ENCODE peak calls at places on chromosomes 2 and 18, in nine cellular contexts. M, B, W, G, X, Y, S, J and K are unnamed samples.

GRCh38 chr2:36287363-36288275 is 68.0 kb upstream of the CRIM1 start:
- DNase-seq in M (no peak), B (no peak), W (peak; percentile 35), G (peak; percentile 41), X (peak; percentile 81), Y (no peak), S (no peak), J (no peak), K (no peak)

GRCh38 chr18:35136248-35136647 is 95.0 kb downstream of the MAPRE2 start:
- DNase-seq in M (no peak), B (no peak), W (no peak), G (no peak), X (no peak), Y (no peak), S (no peak), J (no peak), K (no peak)

GRCh38 chr18:61797691-61798590 is 94.9 kb downstream of the RNF152 start:
- DNase-seq in M (no peak), B (peak; percentile 85), W (no peak), G (no peak), X (no peak), Y (peak; percentile 2), S (no peak), J (no peak), K (no peak)

GRCh38 chr2:240925576-240926515 is 19.7 kb downstream of the CROCC2 start:
- DNase-seq in M (no peak), B (no peak), W (no peak), G (no peak), X (no peak), Y (no peak), S (no peak), J (no peak), K (peak; percentile 66)

GRCh38 chr18:24118750-24119577 is 19.9 kb upstream of the CABYR start:
- DNase-seq in M (peak; percentile 37), B (peak; percentile 95), W (no peak), G (peak; percentile 73), X (peak; percentile 80), Y (peak; percentile 83), S (peak; percentile 52), J (peak; percentile 51), K (peak; percentile 10)

GRCh38 chr18:55998071-55998522 is 410.1 kb upstream of the TCF4 start:
- DNase-seq in M (peak; percentile 20), B (no peak), W (peak; percentile 26), G (peak; percentile 78), X (peak; percentile 31), Y (peak; percentile 28), S (no peak), J (no peak), K (no peak)

GRCh38 chr2:163173591-163173990 is 335.0 kb upstream of the KCNH7 start:
- DNase-seq in M (no peak), B (no peak), W (no peak), G (no peak), X (no peak), Y (no peak), S (no peak), J (no peak), K (no peak)

GRCh38 chr2:20173064-20173463 is 51.9 kb downstream of the SDC1 start:
- DNase-seq in M (no peak), B (no peak), W (no peak), G (no peak), X (no peak), Y (no peak), S (no peak), J (no peak), K (no peak)

GRCh38 chr2:57864926-57865325 is 181.7 kb upstream of the VRK2 start:
- DNase-seq in M (no peak), B (no peak), W (no peak), G (no peak), X (no peak), Y (no peak), S (no peak), J (no peak), K (no peak)

GRCh38 chr2:107511970-107512789 is 314.5 kb upstream of the RGPD4 start:
- DNase-seq in M (no peak), B (no peak), W (no peak), G (no peak), X (no peak), Y (no peak), S (no peak), J (no peak), K (no peak)

GRCh38 chr18:9742588-9743131 is 34.6 kb downstream of the RAB31 start:
- DNase-seq in M (no peak), B (no peak), W (no peak), G (peak; percentile 31), X (no peak), Y (no peak), S (peak; percentile 8), J (no peak), K (no peak)

GRCh38 chr18:56823986-56824385 is 172.8 kb downstream of the WDR7 start:
- DNase-seq in M (no peak), B (no peak), W (no peak), G (peak; percentile 69), X (no peak), Y (no peak), S (no peak), J (no peak), K (no peak)

GRCh38 chr2:205424326-205424725 is 258.0 kb upstream of the NRP2 start:
- DNase-seq in M (no peak), B (no peak), W (no peak), G (no peak), X (no peak), Y (no peak), S (no peak), J (no peak), K (no peak)

GRCh38 chr2:233217892-233218377 is 33.5 kb upstream of the ATG16L1 start:
- DNase-seq in M (no peak), B (no peak), W (no peak), G (no peak), X (no peak), Y (no peak), S (no peak), J (no peak), K (no peak)

GRCh38 chr18:33440384-33441043 is at the start of gene CCDC178:
- DNase-seq in M (peak; percentile 44), B (peak; percentile 53), W (no peak), G (no peak), X (no peak), Y (peak; percentile 72), S (no peak), J (no peak), K (peak; percentile 81)

GRCh38 chr2:27095745-27096651 is 9.4 kb downstream of the KHK start:
- DNase-seq in M (peak; percentile 78), B (peak; percentile 43), W (no peak), G (peak; percentile 51), X (peak; percentile 54), Y (peak; percentile 54), S (no peak), J (no peak), K (peak; percentile 77)

GRCh38 chr2:120748741-120749140 is 13.1 kb downstream of the GLI2 start:
- DNase-seq in M (no peak), B (no peak), W (no peak), G (no peak), X (no peak), Y (no peak), S (no peak), J (no peak), K (no peak)

GRCh38 chr2:39228413-39229209 is 15.2 kb downstream of the CDKL4 start:
- DNase-seq in M (no peak), B (peak; percentile 48), W (no peak), G (no peak), X (no peak), Y (no peak), S (no peak), J (no peak), K (no peak)

GRCh38 chr2:121295911-121296650 is 11.1 kb upstream of the TFCP2L1 start:
- DNase-seq in M (no peak), B (no peak), W (no peak), G (no peak), X (no peak), Y (no peak), S (no peak), J (no peak), K (no peak)

GRCh38 chr18:79058007-79058406 is 11.2 kb upstream of the ATP9B start:
- DNase-seq in M (no peak), B (no peak), W (no peak), G (no peak), X (no peak), Y (no peak), S (no peak), J (no peak), K (no peak)

GRCh38 chr2:238434846-238435751 is 8.4 kb downstream of the ASB1 start:
- DNase-seq in M (no peak), B (no peak), W (peak; percentile 72), G (no peak), X (peak; percentile 30), Y (no peak), S (no peak), J (no peak), K (no peak)

GRCh38 chr2:232073699-232074098 is 112.2 kb downstream of the DIS3L2 start:
- DNase-seq in M (no peak), B (no peak), W (no peak), G (no peak), X (no peak), Y (no peak), S (no peak), J (no peak), K (no peak)

GRCh38 chr2:54455584-54456525 is at the start of gene SPTBN1:
- DNase-seq in M (peak; percentile 88), B (peak; percentile 94), W (no peak), G (peak; percentile 91), X (peak; percentile 32), Y (peak; percentile 85), S (peak; percentile 72), J (no peak), K (peak; percentile 97)

GRCh38 chr18:46632401-46633089 is 24.5 kb downstream of the LOXHD1 start:
- DNase-seq in M (no peak), B (no peak), W (peak; percentile 62), G (peak; percentile 34), X (peak; percentile 92), Y (no peak), S (peak; percentile 69), J (no peak), K (no peak)

GRCh38 chr2:135573620-135574019 is 42.3 kb downstream of the R3HDM1 start:
- DNase-seq in M (no peak), B (no peak), W (no peak), G (no peak), X (no peak), Y (no peak), S (no peak), J (no peak), K (no peak)

GRCh38 chr18:22391571-22392359 is 25.9 kb downstream of the CTAGE1 start:
- DNase-seq in M (no peak), B (no peak), W (peak; percentile 95), G (peak; percentile 96), X (peak; percentile 99), Y (no peak), S (peak; percentile 96), J (no peak), K (peak; percentile 76)

GRCh38 chr2:24471662-24472061 is 19.4 kb upstream of the NCOA1 start:
- DNase-seq in M (no peak), B (no peak), W (no peak), G (no peak), X (no peak), Y (no peak), S (no peak), J (no peak), K (no peak)

GRCh38 chr18:79439201-79440023 is 43.7 kb downstream of the NFATC1 start:
- DNase-seq in M (no peak), B (no peak), W (no peak), G (peak; percentile 9), X (no peak), Y (no peak), S (no peak), J (no peak), K (no peak)

GRCh38 chr2:205947621-205948495 is 138.1 kb downstream of the INO80D start:
- DNase-seq in M (peak; percentile 68), B (peak; percentile 77), W (no peak), G (peak; percentile 68), X (peak; percentile 44), Y (peak; percentile 81), S (peak; percentile 24), J (peak; percentile 10), K (no peak)

GRCh38 chr2:42618972-42619371 is 50.5 kb downstream of the MTA3 start:
- DNase-seq in M (no peak), B (no peak), W (peak; percentile 53), G (peak; percentile 79), X (peak; percentile 63), Y (no peak), S (peak; percentile 40), J (no peak), K (no peak)

GRCh38 chr2:240561325-240561971 is 1.3 kb downstream of the DUSP28 start:
- DNase-seq in M (no peak), B (no peak), W (no peak), G (peak; percentile 66), X (peak; percentile 90), Y (no peak), S (peak; percentile 71), J (no peak), K (peak; percentile 32)